ENCODE peak calls at places on chromosomes 1 and 21, in four cellular contexts. Y is IMR-90, S is K562, Z is GM12878. C is an unnamed sample.

GRCh38 chr1:186155594-186155993 is 219.5 kb downstream of the TPR start:
- DNase-seq in Z (no peak), S (no peak), Y (peak), C (peak)

GRCh38 chr1:98919211-98919610 is 85.5 kb downstream of the PLPPR5 start:
- DNase-seq in Z (no peak), Y (no peak), S (no peak), C (no peak)

GRCh38 chr1:92858564-92859399 is 26.9 kb downstream of the RPL5 start:
- DNase-seq in Y (peak), Z (peak), S (peak), C (peak)

GRCh38 chr21:15823486-15824150 is 93.8 kb downstream of the USP25 start:
- DNase-seq in Z (no peak), S (no peak), Y (no peak), C (no peak)

GRCh38 chr1:183291802-183292515 is 105.9 kb downstream of the LAMC2 start:
- DNase-seq in S (no peak), Z (no peak), Y (peak), C (peak)

GRCh38 chr1:46098043-46098712 is 34.3 kb downstream of the PIK3R3 start:
- DNase-seq in S (no peak), Y (peak), Z (no peak), C (no peak)

GRCh38 chr1:29800120-29800519 is 563.8 kb downstream of the PTPRU start:
- DNase-seq in Y (no peak), S (peak), Z (no peak), C (no peak)

GRCh38 chr1:220213381-220213983 is 58.8 kb downstream of the RAB3GAP2 start:
- DNase-seq in Y (no peak), S (no peak), Z (no peak), C (no peak)

GRCh38 chr1:183301239-183301638 is 115.2 kb downstream of the LAMC2 start:
- DNase-seq in Y (no peak), Z (no peak), S (no peak), C (no peak)

GRCh38 chr1:9181990-9182783 is 52.4 kb upstream of the H6PD start:
- DNase-seq in Y (no peak), S (no peak), Z (no peak), C (peak)

GRCh38 chr1:203380395-203381150 is 29.7 kb upstream of the FMOD start:
- DNase-seq in Z (peak), S (no peak), Y (no peak), C (no peak)

GRCh38 chr1:203379831-203380230 is 28.9 kb upstream of the FMOD start:
- DNase-seq in S (no peak), Z (no peak), Y (no peak), C (peak)

GRCh38 chr1:203378529-203379271 is 27.8 kb upstream of the FMOD start:
- DNase-seq in S (no peak), Y (peak), Z (no peak), C (no peak)

DNA sequence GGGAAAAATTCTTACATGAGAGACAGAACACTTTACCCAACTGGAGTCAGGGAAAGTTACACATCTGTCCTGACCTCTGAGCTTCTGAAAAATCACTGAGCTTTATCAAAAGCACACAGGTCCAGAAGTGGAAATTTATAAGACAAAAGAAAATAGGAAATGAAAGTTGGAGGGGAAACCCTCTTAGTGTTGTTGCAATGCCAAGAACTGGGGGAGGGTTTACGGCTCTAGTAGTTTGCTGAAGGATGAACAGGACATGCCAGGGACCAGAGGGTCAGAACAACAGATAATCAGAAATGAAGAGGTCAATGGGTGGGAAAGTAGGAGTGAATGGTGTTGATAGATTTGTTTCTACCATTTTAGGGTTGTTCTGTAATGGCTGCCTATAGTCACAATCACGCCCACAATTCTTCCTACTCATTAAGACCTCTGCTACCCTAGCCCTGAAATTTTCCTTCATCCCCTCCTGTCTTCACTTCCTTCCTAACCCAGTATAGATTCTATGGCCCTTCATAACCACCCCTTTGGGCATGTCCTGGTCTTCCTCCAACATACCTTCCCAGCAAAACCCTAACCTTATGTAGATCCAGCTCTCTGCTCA is 30.3 kb upstream of the FMOD start:
- DNase-seq in Y (no peak), Z (peak), S (no peak), C (peak)
- TF ChIP-seq FOS in Y (no peak), Z (no peak), S (no peak), C (no peak)

DNA sequence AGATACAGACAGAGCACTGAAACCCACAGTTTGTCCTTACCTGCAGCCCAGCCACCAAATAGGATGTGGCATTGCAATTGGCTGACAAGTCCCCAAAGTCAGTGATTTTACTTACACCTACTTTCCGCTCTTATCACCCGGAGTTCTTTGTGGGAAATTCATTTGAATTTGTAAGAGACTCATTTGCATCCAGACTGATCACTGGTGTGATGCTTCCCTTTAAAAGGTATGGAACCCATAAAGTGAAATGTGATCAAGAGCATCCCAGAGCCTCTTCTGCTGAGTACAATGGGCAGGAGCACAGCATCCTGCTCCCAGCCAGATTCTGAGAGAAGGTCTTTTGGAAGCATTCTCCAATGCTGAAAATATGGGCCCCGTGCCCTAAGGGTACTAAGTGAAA is 161.4 kb downstream of the DAB1 start:
- DNase-seq in Z (no peak), S (no peak), Y (no peak), C (no peak)
- TF ChIP-seq FOS in Z (no peak), S (no peak), Y (no peak), C (no peak)

GRCh38 chr1:56758135-56758534 is 61.1 kb downstream of the FYB2 start:
- DNase-seq in Y (no peak), S (no peak), Z (no peak), C (no peak)

GRCh38 chr1:56755911-56756310 is 63.3 kb downstream of the FYB2 start:
- DNase-seq in Y (no peak), Z (no peak), S (no peak), C (no peak)

GRCh38 chr1:56754713-56755505 is 64.3 kb downstream of the FYB2 start:
- DNase-seq in Z (no peak), Y (no peak), S (no peak), C (no peak)
- TF ChIP-seq FOS in Z (no peak), Y (no peak), S (no peak), C (no peak)

DNA sequence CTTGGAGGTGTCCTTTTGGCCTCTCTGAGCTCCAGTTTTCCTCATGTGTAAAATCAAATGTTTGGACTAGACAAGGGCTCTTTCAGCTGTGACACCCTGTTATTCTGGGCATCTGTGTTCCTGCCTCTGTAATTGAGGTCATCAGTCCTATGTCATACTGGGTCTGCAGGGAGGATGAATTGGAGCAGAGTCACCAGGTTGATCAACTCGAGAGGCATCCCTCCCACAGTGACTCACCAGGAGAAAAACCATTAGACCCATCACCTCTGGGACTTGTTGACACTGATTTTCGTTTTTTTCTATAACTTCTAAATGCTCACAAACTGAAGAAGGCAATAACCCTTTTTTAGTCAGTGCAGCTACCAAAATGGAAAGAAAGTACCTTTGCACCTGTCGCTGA is 82.2 kb downstream of the ST6GALNAC5 start:
- DNase-seq in Y (peak), Z (no peak), S (no peak), C (no peak)
- TF ChIP-seq FOS in Y (peak), Z (no peak), S (no peak), C (no peak)

DNA sequence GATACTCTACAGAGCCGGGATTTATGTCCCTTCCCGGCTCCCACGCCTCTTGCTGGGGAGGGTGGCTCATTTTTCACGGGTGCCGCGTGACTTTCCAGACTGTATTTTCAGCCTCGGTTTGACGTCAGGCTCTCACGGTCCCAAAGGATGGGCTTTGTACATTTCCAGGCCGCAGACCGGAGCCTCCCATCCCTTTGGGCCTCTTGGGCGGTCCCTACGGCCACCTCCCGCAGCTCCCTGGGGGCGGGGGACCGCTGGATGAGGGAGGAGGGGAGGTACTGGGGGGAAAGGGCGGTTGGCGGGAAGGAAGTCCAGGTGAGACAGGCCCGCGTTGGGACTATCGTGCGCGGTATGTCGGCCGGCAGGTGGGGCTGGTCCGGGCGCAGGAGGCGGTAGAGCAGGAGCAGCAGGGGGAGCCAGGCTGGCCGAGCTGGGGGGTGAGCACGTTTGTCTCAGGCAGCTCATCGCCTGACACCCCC is 17.9 kb downstream of the UBL4B start:
- DNase-seq in S (peak), Y (no peak), Z (no peak), C (no peak)
- TF ChIP-seq FOS in S (no peak), Y (no peak), Z (no peak), C (no peak)

GRCh38 chr1:156897078-156897825 is 3.7 kb downstream of the PEAR1 start:
- DNase-seq in Z (no peak), S (no peak), Y (peak), C (peak)
- TF ChIP-seq FOS in Z (no peak), S (no peak), Y (peak), C (peak)

GRCh38 chr1:228297822-228298221 is 90.0 kb downstream of the OBSCN start:
- DNase-seq in S (no peak), Y (no peak), Z (no peak), C (no peak)
- TF ChIP-seq FOS in S (no peak), Y (no peak), Z (no peak), C (no peak)

GRCh38 chr1:196400478-196401453 is 207.5 kb downstream of the KCNT2 start:
- DNase-seq in S (no peak), Y (peak), Z (no peak), C (peak)
- TF ChIP-seq FOS in S (no peak), Y (no peak), Z (no peak), C (no peak)